ENCODE peak calls at places on chromosomes 7 and 10, in six cellular contexts. A is lower leg skin, I is RWPE1, Q is OCI-LY7, C is neural progenitor cell, P is A549. L is an unnamed sample.

GRCh38 chr7:108071551-108071950 is 58.6 kb downstream of the LAMB4 start:
- DNase-seq in P (no peak), I (no peak), C (no peak), A (no peak), Q (no peak), L (no peak)

GRCh38 chr7:122692769-122693309 is 6.1 kb downstream of the RNF133 start:
- DNase-seq in P (peak; percentile 9), Q (peak; percentile 2), I (no peak), C (no peak), A (no peak), L (no peak)

GRCh38 chr7:39958038-39958437 is 8.0 kb downstream of the CDK13 start:
- DNase-seq in I (no peak), A (no peak), P (no peak), Q (peak; percentile 44), C (no peak), L (peak; percentile 24)

GRCh38 chr7:27083646-27084045 is 12.2 kb downstream of the HOXA1 start:
- DNase-seq in I (no peak), Q (no peak), C (no peak), A (no peak), P (no peak), L (no peak)

GRCh38 chr7:119281181-119281846 is 991.7 kb upstream of the KCND2 start:
- DNase-seq in C (peak; percentile 44), P (no peak), A (no peak), I (no peak), Q (no peak), L (no peak)

GRCh38 chr10:7566891-7567290 is 99.9 kb downstream of the ITIH5 start:
- DNase-seq in Q (no peak), A (no peak), P (no peak), I (no peak), C (no peak), L (no peak)

GRCh38 chr10:116771101-116771705 is 28.8 kb upstream of the HSPA12A start:
- DNase-seq in Q (no peak), C (no peak), I (peak; percentile 99), A (peak; percentile 83), P (peak; percentile 68), L (no peak)

GRCh38 chr7:100465702-100466311 is 1.7 kb upstream of the SPACDR start:
- DNase-seq in C (peak; percentile 81), A (no peak), Q (peak; percentile 22), I (peak; percentile 59), P (peak; percentile 65), L (peak; percentile 47)

GRCh38 chr7:32154797-32155196 is 84.6 kb upstream of the PDE1C start:
- DNase-seq in I (no peak), A (no peak), P (no peak), Q (no peak), C (no peak), L (no peak)

GRCh38 chr10:102460836-102461186 is 9.5 kb upstream of the C10orf95 start:
- DNase-seq in Q (no peak), I (no peak), A (no peak), P (no peak), C (no peak), L (no peak)

GRCh38 chr7:1247527-1248041 is 14.9 kb downstream of the UNCX start:
- DNase-seq in I (no peak), C (peak; percentile 87), P (no peak), Q (no peak), A (no peak), L (no peak)

GRCh38 chr7:155667241-155667849 is 22.9 kb downstream of the RBM33 start:
- DNase-seq in P (no peak), Q (no peak), A (no peak), I (no peak), C (no peak), L (no peak)

GRCh38 chr7:100824499-100825214 is 2.7 kb downstream of the EPHB4 start:
- DNase-seq in I (no peak), A (no peak), C (no peak), P (no peak), Q (no peak), L (no peak)

GRCh38 chr7:333399-333776 is 43.4 kb downstream of the FOXL3 start:
- DNase-seq in A (no peak), Q (no peak), P (peak; percentile 52), C (peak; percentile 46), I (peak; percentile 59), L (no peak)

GRCh38 chr7:110557-111232 is 81.7 kb upstream of the FAM20C start:
- DNase-seq in P (no peak), C (no peak), Q (no peak), A (no peak), I (no peak), L (no peak)

GRCh38 chr7:87564290-87564963 is 36.3 kb downstream of the ABCB1 start:
- DNase-seq in I (peak; percentile 17), Q (peak; percentile 37), A (no peak), C (peak; percentile 60), P (peak; percentile 43), L (peak; percentile 25)

GRCh38 chr10:107232013-107232412 is 67.5 kb upstream of the SORCS1 start:
- DNase-seq in A (no peak), C (no peak), P (no peak), I (no peak), Q (no peak), L (no peak)

GRCh38 chr7:1825877-1826741 is 156.0 kb downstream of the ELFN1 start:
- DNase-seq in P (no peak), I (no peak), Q (no peak), A (no peak), C (no peak), L (no peak)

GRCh38 chr7:108448777-108449576 is 7.3 kb downstream of the NRCAM start:
- DNase-seq in Q (no peak), A (no peak), I (no peak), P (no peak), C (peak; percentile 88), L (no peak)

GRCh38 chr10:124700293-124701037 is 43.7 kb downstream of the FAM53B start:
- DNase-seq in Q (no peak), C (no peak), P (no peak), I (no peak), A (no peak), L (no peak)

GRCh38 chr7:74412603-74413002 is 41.1 kb upstream of the GTF2IRD1 start:
- DNase-seq in Q (no peak), I (no peak), C (no peak), P (no peak), A (no peak), L (no peak)

GRCh38 chr7:135704074-135704473 is 23.9 kb downstream of the SLC13A4 start:
- DNase-seq in A (no peak), I (no peak), C (peak; percentile 60), Q (peak; percentile 22), P (peak; percentile 14), L (no peak)
- TF ChIP-seq CTCF in A (no peak), I (no peak), C (peak; percentile 61), Q (peak; percentile 71), P (no peak), L (peak; percentile 25)

GRCh38 chr7:131383937-131384635 is 56.4 kb downstream of the MKLN1 start:
- DNase-seq in Q (no peak), I (no peak), P (no peak), C (no peak), A (no peak), L (no peak)
- TF ChIP-seq CTCF in Q (no peak), I (no peak), P (no peak), C (no peak), A (no peak), L (no peak)

GRCh38 chr10:43684198-43684559 is 35.5 kb upstream of the ZNF32 start:
- DNase-seq in I (no peak), Q (no peak), P (no peak), C (no peak), A (no peak), L (no peak)

GRCh38 chr10:43682956-43683355 is 34.3 kb upstream of the ZNF32 start:
- DNase-seq in I (no peak), C (no peak), Q (no peak), A (no peak), P (no peak), L (no peak)

GRCh38 chr10:43685744-43686143 is 37.1 kb upstream of the ZNF32 start:
- DNase-seq in P (no peak), Q (no peak), C (no peak), A (no peak), I (no peak), L (no peak)

GRCh38 chr10:43681721-43682120 is 33.0 kb upstream of the ZNF32 start:
- DNase-seq in I (no peak), P (no peak), Q (no peak), C (no peak), A (no peak), L (no peak)

DNA sequence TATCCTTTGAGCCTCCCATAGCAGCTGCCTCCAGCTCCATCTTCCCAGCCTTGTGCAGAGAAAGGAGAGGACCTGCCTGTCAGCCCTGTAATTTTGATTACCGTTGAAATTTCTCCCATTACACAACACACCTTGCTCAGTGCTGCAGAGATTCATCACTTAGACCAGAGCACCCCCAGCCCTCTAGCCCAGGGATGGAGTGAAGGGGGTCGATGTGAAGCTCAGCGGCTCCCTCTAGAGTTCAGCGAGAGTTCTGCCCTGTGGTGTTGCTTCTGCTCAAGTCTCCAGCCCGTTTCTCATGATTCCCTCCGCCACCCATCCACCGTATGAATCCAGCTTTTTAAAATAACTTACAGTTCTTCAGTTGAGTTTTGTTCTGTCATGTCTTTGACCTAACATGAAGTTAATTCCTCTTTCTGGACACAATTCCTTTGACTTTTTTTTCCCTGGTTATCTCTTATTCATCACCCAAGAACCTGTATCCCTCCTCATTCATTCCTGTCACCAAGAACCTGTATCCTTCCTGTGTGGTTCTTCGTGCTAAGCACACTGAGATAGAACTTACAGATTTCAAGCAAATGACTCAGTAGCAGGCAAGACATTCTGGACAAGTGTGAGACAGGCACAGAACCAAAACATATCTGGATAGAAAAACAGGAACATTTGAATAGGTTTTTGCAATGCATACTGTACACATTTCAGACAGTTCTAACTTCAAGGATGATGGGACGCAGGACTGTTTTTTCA is 34.9 kb upstream of the ZNF32 start:
- DNase-seq in P (peak; percentile 18), I (no peak), A (no peak), C (peak; percentile 58), Q (peak; percentile 39), L (peak; percentile 41)
- TF ChIP-seq CTCF in P (no peak), I (peak; percentile 7), A (no peak), C (peak; percentile 65), Q (peak; percentile 81), L (peak; percentile 33)

DNA sequence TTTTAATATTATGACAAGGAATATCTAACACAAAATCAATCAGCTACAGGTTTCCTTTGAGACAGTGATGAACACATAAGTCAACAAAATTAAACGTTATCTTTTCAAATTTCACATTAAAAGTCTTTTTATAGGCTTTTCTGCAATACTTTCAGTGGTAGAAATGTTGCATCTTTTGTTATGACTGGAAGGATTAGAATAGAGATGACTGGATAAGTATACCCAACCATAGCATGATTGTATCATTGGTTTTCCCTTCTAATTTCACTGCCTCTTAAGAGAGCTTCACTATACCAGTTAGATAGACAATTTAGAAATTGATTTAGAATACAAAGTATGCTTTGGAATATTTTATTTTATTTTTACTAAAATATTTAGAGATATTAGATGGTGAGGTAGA is 273.9 kb downstream of the PHF14 start:
- DNase-seq in C (no peak), I (no peak), Q (no peak), A (no peak), P (no peak), L (no peak)
- TF ChIP-seq CTCF in C (no peak), I (no peak), Q (no peak), A (no peak), P (no peak), L (no peak)

GRCh38 chr7:157239571-157240270 is 97.1 kb upstream of the DNAJB6 start:
- DNase-seq in Q (no peak), P (no peak), C (no peak), A (no peak), I (no peak), L (no peak)
- TF ChIP-seq CTCF in Q (no peak), P (no peak), C (no peak), A (no peak), I (no peak), L (no peak)